ENCODE peak calls at places on chromosome X, in eight cellular contexts. G, I, Z, Y, M, N, E and K are unnamed samples.

GRCh38 chrX:11351375-11352295 is 58.4 kb downstream of the AMELX start:
- DNase-seq in Z (no peak), G (peak; percentile 93), I (no peak), M (peak; percentile 65), Y (no peak), E (no peak), N (no peak), K (no peak)

GRCh38 chrX:19888419-19888879 is 1.0 kb upstream of the SH3KBP1 start:
- DNase-seq in M (no peak), I (peak; percentile 31), E (peak; percentile 22), N (peak; percentile 80), G (no peak), Y (peak; percentile 88), Z (peak; percentile 22), K (no peak)

GRCh38 chrX:2848806-2849420 is 20.2 kb downstream of the GYG2 start:
- DNase-seq in M (no peak), N (peak; percentile 19), E (no peak), Z (no peak), G (no peak), Y (no peak), I (no peak), K (no peak)

GRCh38 chrX:134807039-134807729 is 148.9 kb upstream of the PLAC1 start:
- DNase-seq in Z (peak; percentile 86), N (peak; percentile 83), G (peak; percentile 95), M (peak; percentile 91), E (peak; percentile 87), I (peak; percentile 97), Y (peak; percentile 97), K (peak; percentile 48)

GRCh38 chrX:49664824-49665223 is 31.0 kb downstream of the PAGE1 start:
- DNase-seq in Z (no peak), E (no peak), M (no peak), N (no peak), G (no peak), I (no peak), Y (no peak), K (no peak)

GRCh38 chrX:13092455-13092941 is 48.1 kb upstream of the FAM9C start:
- DNase-seq in G (peak; percentile 69), Y (no peak), M (no peak), Z (peak; percentile 71), I (no peak), N (no peak), E (peak; percentile 75), K (no peak)

GRCh38 chrX:50579955-50580354 is 109.3 kb upstream of the DGKK start:
- DNase-seq in N (peak; percentile 74), I (no peak), E (peak; percentile 2), M (no peak), G (no peak), Y (peak; percentile 88), Z (peak; percentile 1), K (no peak)

GRCh38 chrX:127552571-127552970 is 499.6 kb downstream of the ACTRT1 start:
- DNase-seq in G (no peak), Y (no peak), M (no peak), Z (no peak), N (no peak), E (no peak), I (no peak), K (no peak)

GRCh38 chrX:33831211-33831610 is 300.9 kb downstream of the FAM47A start:
- DNase-seq in I (no peak), G (no peak), Y (no peak), Z (no peak), N (peak; percentile 19), M (no peak), E (no peak), K (no peak)

GRCh38 chrX:123291623-123292022 is 107.5 kb downstream of the GRIA3 start:
- DNase-seq in Y (no peak), Z (no peak), N (no peak), G (no peak), I (peak; percentile 84), E (no peak), M (no peak), K (no peak)

GRCh38 chrX:129600981-129601424 is 53.8 kb downstream of the APLN start:
- DNase-seq in G (no peak), N (peak; percentile 51), M (no peak), Z (no peak), Y (peak; percentile 31), I (no peak), E (no peak), K (no peak)

GRCh38 chrX:40155617-40156471 is 58.1 kb upstream of the BCOR start:
- DNase-seq in E (no peak), Z (no peak), G (no peak), Y (peak; percentile 62), M (no peak), N (no peak), I (no peak), K (no peak)

GRCh38 chrX:12978205-12979010 is 3.5 kb downstream of the TMSB4X start:
- DNase-seq in E (peak; percentile 68), G (peak; percentile 77), I (no peak), N (peak; percentile 48), Z (peak; percentile 62), Y (peak; percentile 26), M (peak; percentile 65), K (no peak)